ENCODE peak calls at places on chromosomes 11 and 22, in six cellular contexts. W is fibroblast of mammary gland, M is mucosa of descending colon, V is epithelial cell of esophagus, J is fibroblast of pulmonary artery, G is AG10803. I is an unnamed sample.
A peak's percentile ranks its signal among the peaks of the same experiment; 100 is the strongest.

GRCh38 chr11:14644396-14645246 is 1.0 kb downstream of the PDE3B start:
- DNase-seq in W (no peak), M (peak; percentile 74), V (peak; percentile 28), J (peak; percentile 20), G (no peak), I (peak; percentile 52)

GRCh38 chr22:24803064-24803542 is 2.9 kb upstream of the SGSM1 start:
- DNase-seq in W (peak; percentile 34), M (peak; percentile 75), V (peak; percentile 51), J (peak; percentile 49), G (peak; percentile 26), I (peak; percentile 35)

GRCh38 chr11:124943731-124944130 is 7.9 kb upstream of the HEPACAM start:
- DNase-seq in W (no peak), M (no peak), V (no peak), J (no peak), G (no peak), I (no peak)

GRCh38 chr11:12792590-12792989 is 118.4 kb downstream of the TEAD1 start:
- DNase-seq in W (peak; percentile 78), M (no peak), V (peak; percentile 50), J (peak; percentile 87), G (peak; percentile 82), I (no peak)

GRCh38 chr11:110081462-110082233 is 11.5 kb upstream of the ZC3H12C start:
- DNase-seq in W (peak; percentile 70), M (no peak), V (peak; percentile 91), J (no peak), G (no peak), I (peak; percentile 40)

GRCh38 chr22:19812910-19813309 is 41.8 kb downstream of the GNB1L start:
- DNase-seq in W (no peak), M (no peak), V (no peak), J (no peak), G (no peak), I (no peak)

GRCh38 chr11:44627911-44628729 is 62.7 kb downstream of the CD82 start:
- DNase-seq in W (no peak), M (peak; percentile 61), V (no peak), J (peak; percentile 43), G (peak; percentile 33), I (peak; percentile 73)

GRCh38 chr22:23054531-23055257 is 15.6 kb upstream of the GNAZ start:
- DNase-seq in W (no peak), M (no peak), V (no peak), J (no peak), G (no peak), I (peak; percentile 73)

GRCh38 chr11:10436224-10436623 is 18.8 kb upstream of the AMPD3 start:
- DNase-seq in W (no peak), M (no peak), V (no peak), J (no peak), G (no peak), I (no peak)

GRCh38 chr22:29473001-29473400 is 7.0 kb upstream of the NEFH start:
- DNase-seq in W (no peak), M (no peak), V (no peak), J (no peak), G (no peak), I (no peak)

GRCh38 chr11:19436932-19437331 is 196.2 kb upstream of the E2F8 start:
- DNase-seq in W (no peak), M (no peak), V (no peak), J (no peak), G (no peak), I (peak; percentile 41)

GRCh38 chr22:50001388-50002231 is 11.0 kb downstream of the IL17REL start:
- DNase-seq in W (no peak), M (no peak), V (no peak), J (no peak), G (no peak), I (no peak)

GRCh38 chr22:35312198-35313059 is 12.7 kb downstream of the TOM1 start:
- DNase-seq in W (peak; percentile 69), M (no peak), V (peak; percentile 65), J (no peak), G (peak; percentile 83), I (peak; percentile 58)

GRCh38 chr11:62665630-62666258 is 632 bp downstream of the CSKMT start:
- DNase-seq in W (peak; percentile 59), M (peak; percentile 74), V (peak; percentile 34), J (peak; percentile 78), G (peak; percentile 65), I (peak; percentile 74)

GRCh38 chr11:77090373-77091111 is 12.1 kb upstream of the OMP start:
- DNase-seq in W (no peak), M (peak; percentile 75), V (no peak), J (no peak), G (no peak), I (no peak)

GRCh38 chr11:124082371-124082770 is 32.9 kb upstream of the VWA5A start:
- DNase-seq in W (no peak), M (no peak), V (peak; percentile 69), J (no peak), G (no peak), I (no peak)

GRCh38 chr11:93025558-93026255 is 56.3 kb downstream of the MTNR1B start:
- DNase-seq in W (peak; percentile 39), M (no peak), V (no peak), J (no peak), G (no peak), I (no peak)

GRCh38 chr11:68447015-68447801 is 13.3 kb upstream of the PPP6R3 start:
- DNase-seq in W (peak; percentile 66), M (peak; percentile 86), V (peak; percentile 73), J (peak; percentile 74), G (peak; percentile 53), I (peak; percentile 84)

GRCh38 chr11:66820921-66821320 is 22.3 kb upstream of the RCE1 start:
- DNase-seq in W (no peak), M (no peak), V (no peak), J (no peak), G (no peak), I (no peak)
- TF ChIP-seq CTCF in W (no peak), M (no peak), V (no peak), J (no peak), G (no peak), I (no peak)

DNA sequence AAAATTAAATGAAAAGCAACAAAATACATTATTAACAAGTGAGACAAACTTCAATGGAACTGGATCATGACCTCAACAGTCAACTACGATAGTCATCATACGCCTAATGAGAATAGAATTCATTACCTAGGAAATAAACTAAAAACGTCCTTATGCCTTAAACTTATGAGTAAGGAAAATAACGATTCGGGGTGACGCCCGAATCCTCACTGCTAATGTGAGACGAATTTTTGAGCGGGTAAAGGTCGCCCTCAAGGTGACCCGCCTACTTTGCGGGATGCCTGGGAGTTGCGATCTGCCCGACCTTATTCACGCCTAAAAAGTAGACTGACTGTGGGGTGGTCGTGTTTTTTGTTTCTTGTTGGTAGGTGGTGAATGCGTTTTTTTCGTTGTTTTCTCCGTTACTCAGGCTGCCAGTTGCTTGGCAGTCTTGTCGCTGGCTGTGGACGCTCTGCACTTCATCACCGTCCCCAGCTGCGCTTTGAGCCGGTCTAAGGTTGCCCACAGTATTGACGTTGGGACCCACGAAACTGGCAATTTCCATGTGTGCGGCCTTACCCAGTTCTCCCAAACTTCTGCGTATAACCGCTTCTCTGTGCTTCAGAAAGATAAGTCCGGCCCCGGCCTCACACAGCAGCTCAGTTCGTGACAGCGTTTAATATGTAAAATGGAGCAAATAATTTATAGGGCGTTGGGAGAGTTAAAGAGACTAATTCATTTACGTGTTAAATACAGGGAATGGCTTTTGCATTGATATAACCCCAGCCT is 593 bp upstream of the POLDIP3 start:
- DNase-seq in W (peak; percentile 99), M (peak; percentile 87), V (peak; percentile 95), J (peak; percentile 100), G (peak; percentile 97), I (peak; percentile 99)
- H3K4me3 ChIP-seq in W (peak overlapping the region; percentile 72), M (peak overlapping the region; percentile 72), V (peak overlapping the region; percentile 89), J (peak overlapping the region; percentile 85), G (peak overlapping the region; percentile 85), I (peak overlapping the region; percentile 26)

DNA sequence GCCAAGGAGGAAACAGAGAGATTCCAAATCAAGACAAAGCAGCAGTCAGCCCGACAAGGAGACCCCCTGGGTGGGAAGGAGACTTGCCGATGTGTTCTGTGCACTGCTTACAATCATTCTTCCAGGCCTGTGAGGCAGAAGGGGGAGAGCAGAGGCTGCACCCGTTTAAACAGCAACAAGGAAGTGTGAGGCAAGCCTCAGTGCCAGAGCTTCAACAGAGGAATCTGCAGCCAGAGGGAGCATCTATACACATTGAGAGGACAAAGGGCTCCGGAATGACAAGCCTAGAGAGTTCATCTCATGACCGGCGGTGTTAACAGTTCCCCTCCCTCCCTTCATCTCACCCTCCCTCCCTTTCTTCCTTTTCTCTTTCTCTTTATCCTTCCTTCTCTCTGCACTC is 121.2 kb downstream of the NXPE2 start:
- DNase-seq in W (no peak), M (no peak), V (no peak), J (no peak), G (no peak), I (no peak)
- TF ChIP-seq CTCF in W (no peak), M (no peak), V (no peak), J (no peak), G (no peak), I (no peak)

DNA sequence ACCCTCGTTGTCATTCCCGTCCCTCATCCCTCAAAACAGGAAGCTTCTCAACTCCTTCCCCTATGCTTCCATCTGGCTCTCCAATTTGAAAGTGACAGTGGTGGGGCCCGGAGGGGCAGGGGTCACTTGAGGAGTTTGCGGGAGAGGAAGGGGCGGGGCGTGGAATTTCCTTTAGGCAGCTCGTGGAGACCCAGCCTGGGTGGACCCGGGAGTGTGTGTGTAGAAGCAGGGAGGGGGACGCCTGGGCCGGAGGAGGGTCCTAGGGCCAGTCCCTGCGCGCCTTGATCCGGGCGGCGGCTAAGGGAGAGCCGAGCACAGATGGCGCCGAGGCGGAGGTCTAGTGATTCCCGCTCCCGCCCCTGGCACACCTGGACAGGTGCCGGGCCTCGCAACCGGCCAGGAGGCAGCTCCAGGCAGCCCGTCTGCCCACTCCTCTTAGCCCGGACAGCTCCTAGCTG is 7.8 kb upstream of the PAX6 start:
- DNase-seq in W (no peak), M (no peak), V (no peak), J (no peak), G (no peak), I (no peak)
- H3K4me3 ChIP-seq in W (no peak overlapping the region), M (no peak overlapping the region), V (no peak overlapping the region), J (no peak overlapping the region), G (no peak overlapping the region), I (no peak overlapping the region)

DNA sequence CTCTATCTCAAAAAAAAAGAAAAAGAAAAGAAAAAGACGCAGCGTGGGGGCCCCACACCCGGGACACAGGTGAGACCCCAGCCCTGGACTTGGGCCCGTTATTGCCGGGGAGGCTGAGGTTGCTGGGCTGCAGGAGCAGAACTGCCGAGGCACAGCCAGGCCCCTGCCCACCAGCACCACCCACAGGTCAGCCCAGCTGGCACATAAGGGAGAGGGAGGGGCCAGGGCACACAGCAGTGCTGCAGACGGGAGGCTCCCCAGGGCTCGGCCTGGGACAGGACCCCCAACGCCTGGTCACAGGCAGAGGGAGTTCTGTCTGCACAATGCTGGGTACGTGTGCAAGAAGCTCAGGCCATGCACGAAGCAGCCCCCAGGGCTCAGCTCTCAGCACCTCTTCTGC is 18.5 kb downstream of the CHID1 start:
- DNase-seq in W (no peak), M (no peak), V (no peak), J (no peak), G (no peak), I (no peak)
- TF ChIP-seq CTCF in W (no peak), M (no peak), V (no peak), J (no peak), G (no peak), I (no peak)

DNA sequence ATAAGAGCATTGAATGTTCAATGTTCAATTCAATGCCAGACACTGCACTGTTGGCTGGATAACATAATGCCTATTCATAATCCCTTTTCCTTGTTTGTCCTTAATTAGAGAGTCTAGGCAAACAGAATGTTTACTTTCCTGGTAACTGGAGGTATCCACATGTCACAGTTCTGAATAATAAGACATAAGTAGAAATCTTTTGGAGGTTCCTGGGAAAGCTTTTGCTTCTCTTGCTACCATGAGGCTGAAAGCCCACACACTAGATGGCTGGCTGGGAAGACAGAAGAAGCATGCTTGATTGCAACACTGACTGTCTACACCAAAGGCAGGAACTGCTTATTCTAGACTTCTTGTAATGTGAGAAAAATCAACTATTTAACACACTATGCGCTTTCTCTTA is 79.5 kb downstream of the GAB2 start:
- DNase-seq in W (no peak), M (no peak), V (no peak), J (no peak), G (no peak), I (no peak)
- H3K4me3 ChIP-seq in W (no peak overlapping the region), M (no peak overlapping the region), V (no peak overlapping the region), J (no peak overlapping the region), G (no peak overlapping the region), I (no peak overlapping the region)